ENCODE peak calls at places on chromosomes 7 and 10, in four cellular contexts. F, Q, L and X are unnamed samples.

GRCh38 chr10:72254891-72255568 is 18.7 kb upstream of the DDIT4 start:
- DNase-seq in F (peak), Q (peak), L (peak), X (no peak)

GRCh38 chr10:16904619-16905018 is 87.4 kb upstream of the RSU1 start:
- DNase-seq in L (no peak), F (peak), Q (no peak), X (no peak)

GRCh38 chr7:94154858-94155257 is 150.7 kb upstream of the BET1 start:
- DNase-seq in Q (no peak), L (no peak), F (no peak), X (no peak)

GRCh38 chr10:15794569-15794968 is 65.7 kb downstream of the MINDY3 start:
- DNase-seq in L (no peak), F (no peak), Q (no peak), X (no peak)

GRCh38 chr7:10855583-10855982 is 118.1 kb upstream of the PHF14 start:
- DNase-seq in Q (no peak), L (no peak), F (no peak), X (no peak)

GRCh38 chr10:10778959-10779358 is 238.7 kb upstream of the CELF2 start:
- DNase-seq in F (no peak), L (no peak), Q (no peak), X (no peak)

GRCh38 chr7:1052031-1052818 is 7.9 kb downstream of the GPR146 start:
- DNase-seq in F (no peak), L (no peak), Q (no peak), X (no peak)

GRCh38 chr10:69276503-69276902 is 1.8 kb upstream of the HK1 start:
- DNase-seq in F (no peak), Q (no peak), L (no peak), X (no peak)

GRCh38 chr7:88321694-88322093 is 15.0 kb upstream of the STEAP4 start:
- DNase-seq in F (no peak), Q (no peak), L (no peak), X (no peak)

GRCh38 chr7:37757563-37757962 is 74.0 kb downstream of the GPR141 start:
- DNase-seq in L (no peak), F (no peak), Q (no peak), X (no peak)

GRCh38 chr7:105689093-105689819 is 108.0 kb upstream of the EFCAB10 start:
- DNase-seq in F (no peak), Q (no peak), L (no peak), X (no peak)

GRCh38 chr10:63628526-63629362 is 107.5 kb downstream of the REEP3 start:
- DNase-seq in Q (no peak), F (peak), L (peak), X (no peak)

GRCh38 chr10:106440355-106440754 is 724.2 kb downstream of the SORCS1 start:
- DNase-seq in Q (no peak), F (no peak), L (no peak), X (no peak)

GRCh38 chr10:49309691-49310371 is 10.9 kb downstream of the C10orf71 start:
- DNase-seq in L (no peak), F (no peak), Q (peak), X (no peak)

GRCh38 chr7:152649220-152649619 is 26.7 kb downstream of the XRCC2 start:
- DNase-seq in Q (no peak), F (no peak), L (no peak), X (no peak)

GRCh38 chr7:159063046-159063840 is 81.4 kb downstream of the VIPR2 start:
- DNase-seq in L (no peak), Q (no peak), F (no peak), X (no peak)

GRCh38 chr7:111090834-111091233 is at the start of gene LRRN3:
- DNase-seq in Q (peak), F (peak), L (no peak), X (no peak)

GRCh38 chr7:47517821-47518480 is 64.0 kb downstream of the TNS3 start:
- DNase-seq in F (no peak), Q (no peak), L (no peak), X (no peak)

GRCh38 chr10:97140887-97141745 is 44.6 kb downstream of the SLIT1 start:
- DNase-seq in L (no peak), Q (no peak), F (no peak), X (no peak)

DNA sequence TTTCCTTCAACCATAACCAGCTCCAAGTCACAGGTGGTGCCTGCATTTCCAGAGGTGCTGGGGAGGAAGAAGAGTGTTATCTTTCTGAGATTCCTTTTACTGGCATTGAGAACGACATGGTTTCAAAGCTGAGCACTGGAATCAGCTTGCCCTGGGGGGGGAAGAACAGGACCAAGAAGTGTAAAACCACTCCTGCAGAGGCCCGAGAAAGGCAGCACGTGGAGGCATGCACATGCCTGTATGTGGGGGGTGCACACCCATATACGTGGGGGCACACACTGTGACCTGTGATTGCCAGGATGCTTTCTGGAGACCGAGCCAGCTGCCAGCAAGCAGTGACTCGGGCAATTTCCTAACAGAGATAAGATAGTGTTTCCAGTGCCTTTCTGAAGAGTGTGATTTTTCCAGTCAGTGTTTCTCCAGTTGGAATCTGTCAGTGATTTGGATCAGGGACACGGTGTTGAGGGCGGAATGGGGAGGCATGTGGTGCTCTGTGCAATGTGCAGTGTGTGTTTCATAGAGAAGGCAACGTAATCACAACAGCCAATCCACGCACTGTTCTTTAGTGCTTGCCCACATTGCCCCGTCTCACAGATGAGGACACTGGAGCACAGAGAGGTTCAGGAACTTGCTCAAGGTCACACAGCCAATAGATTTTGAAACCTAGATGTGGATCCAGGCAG is 4.2 kb downstream of the LRRC27 start:
- DNase-seq in Q (no peak), F (peak), L (no peak), X (no peak)
- H3K27ac ChIP-seq in Q (no peak), F (no peak), L (peak), X (no peak)

DNA sequence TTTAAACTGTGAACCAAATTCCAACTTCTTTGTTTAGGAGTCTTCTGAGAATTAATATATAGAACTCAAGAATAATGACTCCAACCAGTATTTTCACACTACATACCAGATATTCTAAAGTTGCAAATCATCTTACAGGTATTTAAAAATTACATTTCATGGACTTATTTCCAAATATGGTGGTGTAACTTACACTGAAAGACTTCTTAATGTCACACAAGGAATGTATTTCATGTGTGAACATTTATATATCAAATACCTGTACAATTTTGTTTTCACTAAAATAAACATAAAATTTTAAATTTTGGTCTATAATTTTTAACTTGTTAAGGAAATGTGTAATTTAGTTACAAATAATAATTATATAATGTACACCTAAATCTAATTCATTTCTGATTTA is 2.6 kb upstream of the CDK6 start:
- DNase-seq in F (no peak), Q (no peak), L (no peak), X (no peak)
- H3K4me3 ChIP-seq in F (no peak), Q (no peak), L (no peak), X (no peak)

GRCh38 chr10:18158698-18159342 is 18.6 kb downstream of the CACNB2 start:
- DNase-seq in Q (no peak), F (no peak), L (no peak), X (no peak)

GRCh38 chr10:18164093-18164492 is 23.9 kb downstream of the CACNB2 start:
- DNase-seq in Q (no peak), L (no peak), F (no peak), X (no peak)

GRCh38 chr10:18164771-18165361 is 24.6 kb downstream of the CACNB2 start:
- DNase-seq in L (no peak), F (no peak), Q (no peak), X (no peak)

GRCh38 chr10:18159596-18159995 is 19.4 kb downstream of the CACNB2 start:
- DNase-seq in F (no peak), L (no peak), Q (no peak), X (no peak)

DNA sequence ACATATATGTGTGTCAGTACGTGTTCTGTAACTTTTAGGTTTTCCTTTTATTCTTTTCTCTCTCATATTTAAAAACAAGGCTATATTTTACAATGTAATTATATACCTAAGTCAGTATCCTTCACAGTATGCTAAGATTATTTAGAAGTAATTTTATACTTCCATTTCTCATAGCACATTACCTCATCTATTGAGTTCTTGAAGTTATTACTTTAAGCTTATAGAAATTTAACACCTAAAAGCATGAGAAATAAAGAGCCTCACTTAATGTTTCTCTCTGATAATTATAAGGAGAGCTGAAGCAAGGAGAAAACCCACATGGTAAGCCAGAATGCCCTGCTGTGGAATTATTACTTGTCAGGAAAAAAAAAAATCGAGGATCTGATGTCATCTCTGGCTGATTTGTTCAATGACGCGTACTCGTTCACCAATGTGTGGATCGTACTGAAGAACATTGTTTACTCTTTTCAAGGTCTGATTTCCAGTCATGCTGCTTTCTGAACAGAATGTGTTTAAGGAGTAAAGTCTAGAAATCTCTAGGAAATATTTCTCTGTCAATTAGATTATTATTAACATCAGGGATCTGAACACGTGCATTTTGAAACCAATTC is 21.9 kb downstream of the CACNB2 start:
- DNase-seq in F (no peak), Q (no peak), L (no peak), X (no peak)
- H3K27ac ChIP-seq in F (no peak), Q (no peak), L (no peak), X (no peak)

GRCh38 chr7:6530626-6531491 is 20.4 kb downstream of the GRID2IP start:
- DNase-seq in F (peak), Q (peak), L (no peak), X (peak)

GRCh38 chr7:6533893-6534804 is 17.1 kb downstream of the GRID2IP start:
- DNase-seq in Q (no peak), L (no peak), F (peak), X (no peak)

GRCh38 chr7:6529643-6530042 is 21.6 kb downstream of the GRID2IP start:
- DNase-seq in Q (no peak), F (peak), L (no peak), X (no peak)

GRCh38 chr7:6532516-6532915 is 18.7 kb downstream of the GRID2IP start:
- DNase-seq in L (no peak), Q (no peak), F (peak), X (no peak)

DNA sequence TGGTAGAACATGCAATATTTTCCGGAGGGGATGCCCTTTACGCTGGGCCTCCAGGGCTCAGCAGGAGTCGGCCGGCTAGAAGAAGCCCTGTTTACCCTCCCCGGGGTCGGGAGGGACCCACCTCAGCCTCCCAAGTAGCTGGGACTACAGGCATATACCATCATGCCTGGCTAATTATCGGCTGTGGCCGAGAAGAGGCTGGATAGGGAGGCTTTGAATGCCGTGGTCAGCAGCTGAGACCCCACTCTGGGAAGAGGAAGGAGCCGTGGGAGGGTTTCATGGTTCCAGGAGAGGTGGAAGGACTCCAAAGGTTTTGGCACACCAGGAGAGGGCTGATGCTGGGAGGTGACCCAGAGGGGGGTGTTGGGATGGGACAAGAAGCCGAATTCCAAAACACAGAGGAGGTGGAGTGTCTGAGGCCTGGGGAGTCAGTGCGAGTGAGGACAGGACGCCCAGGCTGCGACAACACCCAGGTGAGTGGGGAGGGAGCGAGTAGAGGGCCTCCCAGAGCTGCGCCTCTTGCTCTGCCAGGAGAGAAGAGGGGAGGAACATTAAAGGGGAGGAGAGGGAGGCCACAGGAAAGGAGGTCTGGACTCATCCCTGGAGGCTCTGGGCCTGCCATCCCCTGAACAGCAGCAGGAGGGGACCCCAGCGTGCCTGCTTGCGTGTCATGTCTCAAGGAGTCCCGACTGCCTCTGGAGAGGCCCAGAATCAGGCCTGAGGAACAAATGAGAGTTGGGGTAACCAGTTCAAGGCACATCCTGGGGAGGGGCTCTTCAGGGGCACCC is 19.6 kb downstream of the GRID2IP start:
- DNase-seq in L (no peak), Q (no peak), F (peak), X (no peak)
- H3K4me3 ChIP-seq in L (no peak), Q (peak), F (no peak), X (peak)

GRCh38 chr7:135166338-135166989 is 4.0 kb downstream of the CYREN start:
- DNase-seq in F (no peak), Q (no peak), L (no peak), X (no peak)
- H3K27ac ChIP-seq in F (no peak), Q (no peak), L (peak), X (no peak)

GRCh38 chr10:5092848-5093790 is 1.1 kb upstream of the AKR1C3 start:
- DNase-seq in Q (no peak), F (no peak), L (no peak), X (no peak)

GRCh38 chr10:5095687-5096086 is 1.5 kb downstream of the AKR1C3 start:
- DNase-seq in Q (no peak), F (peak), L (no peak), X (no peak)

GRCh38 chr10:5092375-5092774 is 1.8 kb upstream of the AKR1C3 start:
- DNase-seq in L (no peak), Q (no peak), F (no peak), X (no peak)

GRCh38 chr10:5096108-5096507 is 1.9 kb downstream of the AKR1C3 start:
- DNase-seq in F (no peak), L (no peak), Q (no peak), X (no peak)

GRCh38 chr10:5094265-5095205 is at the start of gene AKR1C3:
- DNase-seq in F (peak), Q (no peak), L (no peak), X (no peak)
- H3K4me3 ChIP-seq in F (peak), Q (peak), L (peak), X (peak)

GRCh38 chr7:45103958-45104843 is 7.3 kb downstream of the TBRG4 start:
- DNase-seq in L (no peak), F (no peak), Q (no peak), X (no peak)

GRCh38 chr7:45105588-45106188 is 5.8 kb downstream of the TBRG4 start:
- DNase-seq in L (no peak), F (no peak), Q (no peak), X (no peak)

GRCh38 chr7:45102785-45103712 is 8.4 kb downstream of the TBRG4 start:
- DNase-seq in Q (no peak), F (peak), L (no peak), X (no peak)

GRCh38 chr7:45106820-45107219 is 4.7 kb downstream of the TBRG4 start:
- DNase-seq in Q (no peak), L (no peak), F (no peak), X (no peak)

DNA sequence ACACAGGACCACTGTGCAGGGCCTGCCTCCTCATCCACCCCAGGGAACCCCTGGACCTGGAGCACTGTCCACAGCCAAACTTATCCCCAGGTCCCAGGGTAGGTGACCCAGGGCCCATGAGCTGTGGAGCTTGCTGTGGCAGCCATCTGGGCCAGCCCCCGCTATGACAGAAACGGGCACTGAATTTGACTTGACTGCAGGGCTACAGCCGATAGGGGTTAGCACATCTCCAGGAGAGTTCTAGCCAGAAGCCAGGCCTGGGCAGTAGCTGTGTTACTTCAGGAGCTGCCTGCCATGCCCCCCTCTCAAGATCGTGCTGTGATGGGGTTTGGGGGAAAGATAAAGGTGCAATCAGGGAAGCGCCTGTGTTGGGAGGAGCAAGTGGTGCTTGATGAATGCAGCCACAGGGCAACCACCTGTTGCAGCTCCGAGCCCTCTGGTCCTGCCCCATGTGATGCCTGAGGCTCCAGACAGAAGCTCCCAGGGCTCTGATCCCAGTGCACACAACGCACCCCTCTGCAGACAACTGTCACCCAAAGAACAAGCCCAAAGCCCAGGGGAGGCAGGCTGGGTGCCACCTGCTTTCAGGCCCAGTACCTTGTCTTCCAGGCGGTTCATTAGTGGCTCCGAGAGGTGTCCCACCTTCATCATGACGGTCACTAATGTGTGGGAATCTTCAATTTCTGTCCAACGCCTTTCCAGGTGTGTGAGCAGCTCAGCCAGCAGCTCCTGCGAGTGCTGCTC is 6.5 kb downstream of the TBRG4 start:
- DNase-seq in F (no peak), Q (no peak), L (no peak), X (no peak)
- H3K27ac ChIP-seq in F (no peak), Q (no peak), L (no peak), X (no peak)